ENCODE peak calls at places on chromosomes 7 and 10, in ten cellular contexts. A, U, X, I, D, C, O, J, G and S are unnamed samples.

GRCh38 chr10:109932391-109932790 is 9.1 kb upstream of the XPNPEP1 start:
- DNase-seq in J (no peak), I (no peak), X (no peak), U (no peak), G (no peak), A (no peak), C (no peak), D (no peak), O (no peak), S (no peak)

GRCh38 chr10:36424377-36424971 is 700.9 kb upstream of the ANKRD30A start:
- DNase-seq in O (no peak), A (no peak), X (no peak), C (no peak), D (no peak), J (no peak), U (no peak), G (no peak), I (no peak), S (no peak)

GRCh38 chr7:151382079-151382885 is 27.6 kb downstream of the WDR86 start:
- DNase-seq in A (no peak), D (no peak), C (no peak), X (no peak), G (no peak), O (no peak), J (no peak), U (peak; percentile 17), I (no peak), S (no peak)

GRCh38 chr7:87934699-87935372 is 785 bp downstream of the ADAM22 start:
- DNase-seq in A (no peak), D (peak; percentile 36), I (peak; percentile 27), C (peak; percentile 21), O (no peak), X (peak; percentile 23), J (no peak), U (peak; percentile 20), G (no peak), S (no peak)

GRCh38 chr10:58755688-58756087 is 243.0 kb downstream of the BICC1 start:
- DNase-seq in I (peak; percentile 33), U (no peak), C (no peak), G (no peak), D (peak; percentile 94), O (no peak), J (no peak), X (no peak), A (peak; percentile 5), S (no peak)

GRCh38 chr7:92527300-92528187 is 776 bp downstream of the PEX1 start:
- DNase-seq in X (no peak), U (peak; percentile 56), G (peak; percentile 15), A (peak; percentile 89), I (peak; percentile 62), O (peak; percentile 36), C (peak; percentile 66), J (no peak), D (peak; percentile 83), S (no peak)

GRCh38 chr7:6232534-6232933 is 39.9 kb downstream of the CYTH3 start:
- DNase-seq in X (no peak), U (no peak), G (no peak), C (no peak), A (peak; percentile 75), I (no peak), J (no peak), D (no peak), O (no peak), S (no peak)

GRCh38 chr10:28668363-28669226 is 8.7 kb upstream of the BAMBI start:
- DNase-seq in A (peak; percentile 70), G (no peak), I (peak; percentile 20), U (peak; percentile 55), D (peak; percentile 41), J (no peak), C (peak; percentile 39), X (peak; percentile 24), O (peak; percentile 44), S (no peak)

GRCh38 chr7:44163591-44163990 is 22.5 kb upstream of the MYL7 start:
- DNase-seq in U (no peak), D (peak; percentile 96), I (peak; percentile 72), O (no peak), X (peak; percentile 49), C (no peak), A (peak; percentile 92), G (no peak), J (no peak), S (no peak)

GRCh38 chr10:69421611-69422308 is 5.0 kb upstream of the TACR2 start:
- DNase-seq in G (no peak), D (peak; percentile 32), J (no peak), O (peak; percentile 95), X (no peak), A (no peak), I (peak; percentile 62), U (no peak), C (no peak), S (no peak)

GRCh38 chr10:67785098-67785497 is 52.9 kb downstream of the DNAJC12 start:
- DNase-seq in I (no peak), X (no peak), G (no peak), D (no peak), O (peak; percentile 66), J (no peak), A (no peak), C (no peak), U (peak; percentile 42), S (no peak)

GRCh38 chr10:100655760-100656421 is 89.5 kb upstream of the PAX2 start:
- DNase-seq in O (no peak), A (no peak), C (no peak), J (no peak), G (no peak), U (no peak), X (no peak), D (no peak), I (no peak), S (no peak)

GRCh38 chr7:156668130-156668741 is 27.7 kb downstream of the RNF32 start:
- DNase-seq in X (no peak), G (no peak), O (no peak), D (peak; percentile 10), U (no peak), A (no peak), C (no peak), J (no peak), I (no peak), S (no peak)

GRCh38 chr7:50660040-50660829 is 95.0 kb upstream of the DDC start:
- DNase-seq in O (no peak), J (no peak), A (no peak), C (no peak), U (peak; percentile 34), G (no peak), D (no peak), I (no peak), X (no peak), S (no peak)

GRCh38 chr10:60480865-60481563 is 91.3 kb upstream of the ANK3 start:
- DNase-seq in D (peak; percentile 87), G (peak; percentile 10), J (no peak), I (peak; percentile 92), C (no peak), O (no peak), X (peak; percentile 44), A (no peak), U (no peak), S (no peak)

GRCh38 chr7:18450021-18450420 is 45.5 kb upstream of the HDAC9 start:
- DNase-seq in D (peak; percentile 9), G (no peak), X (no peak), A (no peak), U (no peak), J (no peak), I (no peak), O (no peak), C (no peak), S (no peak)

GRCh38 chr7:37421820-37422219 is 26.8 kb downstream of the ELMO1 start:
- DNase-seq in O (no peak), U (no peak), G (no peak), I (peak; percentile 23), A (no peak), C (no peak), D (peak; percentile 17), J (no peak), X (no peak), S (no peak)

GRCh38 chr7:100406767-100407166 is 21.7 kb downstream of the ZCWPW1 start:
- DNase-seq in U (no peak), O (no peak), J (no peak), A (peak; percentile 58), X (no peak), I (peak; percentile 22), D (peak; percentile 58), G (no peak), C (no peak), S (no peak)

GRCh38 chr10:10498781-10499180 is 518.9 kb upstream of the CELF2 start:
- DNase-seq in O (no peak), U (no peak), D (peak; percentile 61), C (no peak), X (no peak), J (no peak), I (peak; percentile 83), G (no peak), A (no peak), S (no peak)

GRCh38 chr10:70459771-70460490 is 18.4 kb upstream of the NODAL start:
- DNase-seq in A (no peak), U (no peak), O (no peak), D (no peak), G (no peak), C (no peak), I (no peak), J (no peak), X (no peak), S (no peak)

GRCh38 chr10:31383810-31384588 is 65.0 kb downstream of the ZEB1 start:
- DNase-seq in U (no peak), X (no peak), A (no peak), G (no peak), I (no peak), J (no peak), O (no peak), C (no peak), D (no peak), S (peak; percentile 26)

GRCh38 chr7:137952406-137952805 is 49.5 kb downstream of the CREB3L2 start:
- DNase-seq in A (no peak), I (no peak), G (no peak), C (no peak), J (no peak), O (no peak), X (no peak), D (no peak), U (no peak), S (no peak)

GRCh38 chr7:33773053-33773452 is 132.3 kb upstream of the BMPER start:
- DNase-seq in O (no peak), G (peak; percentile 37), A (no peak), X (no peak), D (peak; percentile 88), U (no peak), C (no peak), J (no peak), I (peak; percentile 48), S (no peak)

GRCh38 chr7:23093546-23093945 is 12.0 kb upstream of the KLHL7 start:
- DNase-seq in J (no peak), C (no peak), U (no peak), D (peak; percentile 85), A (no peak), O (no peak), G (no peak), I (no peak), X (no peak), S (no peak)

GRCh38 chr10:132891994-132892393 is 50.4 kb downstream of the CFAP46 start:
- DNase-seq in I (no peak), O (no peak), D (peak; percentile 78), A (no peak), X (no peak), C (no peak), J (no peak), G (no peak), U (no peak), S (no peak)

GRCh38 chr10:68082815-68083395 is 7.8 kb upstream of the HERC4 start:
- DNase-seq in G (no peak), U (no peak), J (no peak), I (peak; percentile 72), X (no peak), A (no peak), D (peak; percentile 72), C (no peak), O (no peak), S (no peak)

GRCh38 chr7:35185908-35186731 is 67.8 kb downstream of the TBX20 start:
- DNase-seq in I (peak; percentile 15), C (peak; percentile 51), J (no peak), A (no peak), D (peak; percentile 19), U (no peak), X (peak; percentile 56), G (no peak), O (peak; percentile 36), S (no peak)